ENCODE peak calls at places on chromosomes 6 and 20, in eight cellular contexts. A is kidney epithelial cell; O is GM12865; D is activated T-helper 2 cell treated with anti-CD3 and anti-CD28 coated beads, Interferon-gamma antibody, Interleukin-2, Interleukin-4, amounts not matched to agents 10 μg/mL and 5 μg/mL and 100 μg/mL, durations not matched to agents 14 hours and 24 hours and 36 hours; M is NCI-H1092 treated with DMSO at 0.1 percent for 48 hours; K is activated naive CD4-positive, alpha-beta T cell treated with anti-CD3 and anti-CD28 coated beads, Interleukin-2, amount 50 U/mL, for 16 hours; Q is CD4-positive, CD25-positive, alpha-beta regulatory T cell; F is Daoy. V is an unnamed sample.

GRCh38 chr6:18088419-18089296 is 33.8 kb downstream of the NHLRC1 start:
- DNase-seq in D (no peak), O (no peak), A (no peak), F (no peak), K (no peak), M (no peak), Q (no peak), V (no peak)

GRCh38 chr6:73722318-73723060 is 26.5 kb downstream of the CD109 start:
- DNase-seq in Q (no peak), M (no peak), K (no peak), O (peak; percentile 71), D (no peak), F (peak; percentile 85), A (peak; percentile 67), V (no peak)

GRCh38 chr20:9927224-9927623 is 88.3 kb upstream of the PAK5 start:
- DNase-seq in A (no peak), D (no peak), K (no peak), Q (no peak), O (no peak), M (no peak), F (no peak), V (no peak)

GRCh38 chr6:31906122-31906521 is 4.2 kb upstream of the ZBTB12 start:
- DNase-seq in D (no peak), Q (no peak), O (no peak), F (no peak), M (no peak), A (no peak), K (no peak), V (no peak)

GRCh38 chr6:36623547-36624459 is 29.6 kb downstream of the SRSF3 start:
- DNase-seq in Q (peak; percentile 68), M (peak; percentile 65), A (no peak), K (peak; percentile 74), O (peak; percentile 84), D (peak; percentile 68), F (peak; percentile 89), V (peak; percentile 56)

GRCh38 chr6:14095444-14095843 is 22.1 kb upstream of the CD83 start:
- DNase-seq in K (no peak), O (peak; percentile 85), A (peak; percentile 38), F (no peak), Q (no peak), D (no peak), M (no peak), V (no peak)

GRCh38 chr20:5056801-5057599 is 55.7 kb upstream of the SLC23A2 start:
- DNase-seq in K (peak; percentile 71), O (peak; percentile 67), F (peak; percentile 45), M (no peak), D (peak; percentile 69), Q (peak; percentile 63), A (no peak), V (peak; percentile 95)

GRCh38 chr6:125623085-125623484 is 126.3 kb upstream of the HEY2 start:
- DNase-seq in D (no peak), M (no peak), O (no peak), K (no peak), F (no peak), Q (no peak), A (no peak), V (no peak)

GRCh38 chr6:6749791-6750434 is 161.4 kb downstream of the LY86 start:
- DNase-seq in Q (no peak), K (peak; percentile 48), A (peak; percentile 34), O (no peak), D (peak; percentile 38), F (peak; percentile 89), M (no peak), V (no peak)

GRCh38 chr6:150631982-150632642 is 32.4 kb downstream of the PLEKHG1 start:
- DNase-seq in K (no peak), Q (no peak), M (no peak), O (no peak), A (no peak), F (no peak), D (no peak), V (no peak)

GRCh38 chr6:43575105-43575771 is 600 bp downstream of the XPO5 start:
- DNase-seq in F (peak; percentile 44), K (no peak), Q (no peak), A (no peak), D (no peak), O (no peak), M (peak; percentile 36), V (no peak)

GRCh38 chr6:795046-795445 is 102.1 kb upstream of the EXOC2 start:
- DNase-seq in D (no peak), Q (no peak), K (no peak), A (no peak), O (no peak), M (no peak), F (no peak), V (peak; percentile 57)

GRCh38 chr6:35839019-35839418 is 33.9 kb downstream of the LHFPL5 start:
- DNase-seq in F (no peak), Q (no peak), O (no peak), D (no peak), K (no peak), A (no peak), M (no peak), V (no peak)

GRCh38 chr6:7723041-7723447 is 2.9 kb upstream of the BMP6 start:
- DNase-seq in K (peak; percentile 63), D (peak; percentile 52), F (peak; percentile 80), O (peak; percentile 83), Q (peak; percentile 48), A (peak; percentile 47), M (peak; percentile 0), V (peak; percentile 63)

GRCh38 chr6:89508755-89509563 is 76.0 kb downstream of the ANKRD6 start:
- DNase-seq in O (no peak), D (no peak), Q (no peak), A (no peak), K (no peak), M (no peak), F (peak; percentile 28), V (no peak)

GRCh38 chr6:85494551-85495337 is 44.9 kb downstream of the NT5E start:
- DNase-seq in A (no peak), F (no peak), K (no peak), M (no peak), O (no peak), D (no peak), Q (no peak), V (no peak)

GRCh38 chr6:168247456-168248147 is 72.0 kb downstream of the DACT2 start:
- DNase-seq in A (no peak), F (peak; percentile 28), Q (no peak), M (peak; percentile 95), O (no peak), K (no peak), D (no peak), V (no peak)

GRCh38 chr6:128280960-128281359 is 239.4 kb downstream of the PTPRK start:
- DNase-seq in Q (no peak), K (no peak), M (no peak), D (no peak), F (no peak), O (no peak), A (no peak), V (no peak)

GRCh38 chr6:53680489-53680888 is 14.9 kb upstream of the KLHL31 start:
- DNase-seq in D (no peak), F (no peak), M (no peak), K (no peak), O (no peak), Q (no peak), A (no peak), V (no peak)

GRCh38 chr6:124462746-124463145 is 499.5 kb upstream of the RNF217 start:
- DNase-seq in O (no peak), F (no peak), A (no peak), K (no peak), D (no peak), M (peak; percentile 29), Q (no peak), V (no peak)

GRCh38 chr20:57960803-57961575 is 251.2 kb upstream of the PMEPA1 start:
- DNase-seq in Q (no peak), M (no peak), K (no peak), O (no peak), A (no peak), F (no peak), D (no peak), V (no peak)

GRCh38 chr6:158911746-158912158 is 88.2 kb downstream of the RSPH3 start:
- DNase-seq in D (no peak), K (no peak), A (no peak), Q (no peak), M (peak; percentile 18), O (peak; percentile 74), F (no peak), V (no peak)

GRCh38 chr6:75144396-75144795 is 61.5 kb downstream of the COL12A1 start:
- DNase-seq in M (no peak), A (peak; percentile 50), O (no peak), D (no peak), K (no peak), F (no peak), Q (no peak), V (no peak)

GRCh38 chr6:6661684-6662083 is 73.2 kb downstream of the LY86 start:
- DNase-seq in D (no peak), A (no peak), O (no peak), M (peak; percentile 22), Q (no peak), F (peak; percentile 38), K (no peak), V (no peak)

GRCh38 chr20:63552481-63553249 is 1.3 kb upstream of the FNDC11 start:
- DNase-seq in A (no peak), Q (peak; percentile 78), K (peak; percentile 24), D (peak; percentile 66), M (no peak), F (no peak), O (peak; percentile 87), V (peak; percentile 92)

GRCh38 chr6:107811591-107812218 is 12.4 kb downstream of the SCML4 start:
- DNase-seq in K (no peak), A (peak; percentile 29), F (peak; percentile 56), D (no peak), M (no peak), O (no peak), Q (no peak), V (no peak)

GRCh38 chr6:159047896-159048685 is 3.3 kb upstream of the TAGAP start:
- DNase-seq in K (no peak), D (no peak), F (peak; percentile 25), M (no peak), Q (no peak), O (no peak), A (no peak), V (no peak)

GRCh38 chr6:164247106-164247505 is 832.6 kb downstream of the QKI start:
- DNase-seq in O (no peak), Q (no peak), M (no peak), F (peak; percentile 48), A (no peak), K (no peak), D (no peak), V (no peak)

GRCh38 chr6:24899647-24900325 is 36.0 kb downstream of the RIPOR2 start:
- DNase-seq in D (no peak), M (no peak), Q (no peak), A (no peak), K (peak; percentile 52), O (peak; percentile 58), F (no peak), V (peak; percentile 58)

GRCh38 chr20:50325215-50325614 is 134.6 kb downstream of the CEBPB start:
- DNase-seq in D (no peak), Q (no peak), M (no peak), O (no peak), A (no peak), K (no peak), F (no peak), V (no peak)

V was measured in Jurkat, Clone E6-1.